ENCODE peak calls at places on chromosomes 11 and 22, in four cellular contexts. H is GM10248, R is ELF-1, V is heart right ventricle. O is an unnamed sample.

GRCh38 chr11:68287419-68287818 is 15.6 kb upstream of the C11orf24 start:
- DNase-seq in H (no peak), R (no peak), V (no peak), O (no peak)

GRCh38 chr22:31646186-31647019 is 15.6 kb downstream of the PISD start:
- DNase-seq in H (peak), V (no peak), R (no peak), O (peak)

GRCh38 chr11:66334605-66335442 is 1.4 kb downstream of the RIN1 start:
- DNase-seq in H (no peak), V (no peak), R (no peak), O (no peak)

GRCh38 chr11:107157146-107157808 is 139.0 kb upstream of the GUCY1A2 start:
- DNase-seq in H (no peak), V (no peak), R (peak), O (no peak)

GRCh38 chr11:28674432-28675076 is 566.4 kb downstream of the METTL15 start:
- DNase-seq in H (no peak), R (peak), V (no peak), O (peak)

GRCh38 chr11:111421251-111421650 is 42.2 kb upstream of the POU2AF1 start:
- DNase-seq in H (no peak), R (no peak), V (no peak), O (no peak)

GRCh38 chr11:39668640-39669039 is 1790.8 kb downstream of the LRRC4C start:
- DNase-seq in H (no peak), R (no peak), V (no peak), O (no peak)

GRCh38 chr11:83680351-83680750 is 394.2 kb upstream of the CCDC90B start:
- DNase-seq in R (no peak), V (no peak), H (no peak), O (no peak)

GRCh38 chr11:23605001-23605400 is 744.7 kb upstream of the CCDC179 start:
- DNase-seq in R (no peak), H (no peak), V (no peak), O (no peak)

GRCh38 chr11:45095691-45096010 is 50.8 kb upstream of the PRDM11 start:
- DNase-seq in V (no peak), H (no peak), R (no peak), O (no peak)

GRCh38 chr11:57335343-57336110 is at the start of gene SSRP1:
- DNase-seq in H (peak), R (peak), V (peak), O (peak)

GRCh38 chr11:65559951-65560537 is 1.9 kb upstream of the LTBP3 start:
- DNase-seq in R (no peak), V (no peak), H (no peak), O (no peak)

GRCh38 chr11:13386567-13386966 is 76.5 kb downstream of the BTBD10 start:
- DNase-seq in H (no peak), V (no peak), R (no peak), O (no peak)

GRCh38 chr11:67996622-67997459 is 7.1 kb downstream of the UNC93B1 start:
- DNase-seq in V (peak), H (no peak), R (peak), O (peak)

GRCh38 chr22:29458551-29458950 is 20.2 kb downstream of the RFPL1 start:
- DNase-seq in V (no peak), H (no peak), R (no peak), O (no peak)

GRCh38 chr11:117998664-117999353 is 12.6 kb downstream of the IL10RA start:
- DNase-seq in H (no peak), V (no peak), R (no peak), O (no peak)

GRCh38 chr11:69089258-69089657 is 40.5 kb downstream of the TPCN2 start:
- DNase-seq in V (peak), H (no peak), R (no peak), O (no peak)

GRCh38 chr11:131674051-131674755 is 303.8 kb downstream of the NTM start:
- DNase-seq in V (peak), R (peak), H (peak), O (peak)

GRCh38 chr22:36194971-36195370 is 6.6 kb downstream of the APOL4 start:
- DNase-seq in R (peak), H (peak), V (peak), O (peak)

GRCh38 chr22:18111759-18112330 is 1.2 kb downstream of the TUBA8 start:
- DNase-seq in R (no peak), V (peak), H (no peak), O (no peak)

GRCh38 chr11:118095967-118096367 is 9.2 kb upstream of the SMIM35 start:
- DNase-seq in H (no peak), R (no peak), V (no peak), O (no peak)